ENCODE peak calls at places on chromosomes 3 and 15, in nine cellular contexts. S is transverse colon; J is CD4-positive, CD25-positive, alpha-beta regulatory T cell; T is cardiac fibroblast; W is ovary; O is fibroblast of lung; M is cardiac muscle cell; H is GM12865; G is AG04450. V is an unnamed sample.

GRCh38 chr15:71781179-71781964 is 29.0 kb upstream of the NR2E3 start:
- DNase-seq in S (no peak), J (no peak), T (no peak), W (no peak), O (no peak), M (no peak), H (peak), G (no peak), V (no peak)

GRCh38 chr3:129226374-129226773 is 23.0 kb upstream of the COPG1 start:
- DNase-seq in S (peak), J (peak), T (peak), W (peak), O (peak), M (peak), H (no peak), G (no peak), V (peak)

GRCh38 chr15:43872416-43873020 is 45.7 kb downstream of the WDR76 start:
- DNase-seq in S (peak), J (peak), T (peak), W (peak), O (peak), M (peak), H (peak), G (peak), V (no peak)

GRCh38 chr3:81072591-81072990 is 688.9 kb downstream of the GBE1 start:
- DNase-seq in S (no peak), J (no peak), T (no peak), W (no peak), O (no peak), M (no peak), H (no peak), G (no peak), V (no peak)

GRCh38 chr3:4995500-4996053 is 16.3 kb downstream of the BHLHE40 start:
- DNase-seq in S (no peak), J (no peak), T (peak), W (no peak), O (peak), M (peak), H (no peak), G (no peak), V (no peak)

GRCh38 chr3:124557433-124558232 is 172.6 kb upstream of the UMPS start:
- DNase-seq in S (peak), J (no peak), T (peak), W (no peak), O (peak), M (peak), H (no peak), G (peak), V (no peak)

GRCh38 chr3:155391583-155391982 is 98.1 kb upstream of the STRIT1 start:
- DNase-seq in S (peak), J (no peak), T (peak), W (no peak), O (peak), M (peak), H (no peak), G (no peak), V (no peak)

GRCh38 chr3:95438274-95438673 is 1375.4 kb downstream of the NSUN3 start:
- DNase-seq in S (no peak), J (no peak), T (no peak), W (no peak), O (no peak), M (no peak), H (no peak), G (no peak), V (no peak)

GRCh38 chr3:50378757-50379156 is 19.4 kb upstream of the TMEM115 start:
- DNase-seq in S (no peak), J (no peak), T (no peak), W (no peak), O (no peak), M (no peak), H (no peak), G (no peak), V (no peak)

GRCh38 chr15:29226431-29227216 is 43.0 kb downstream of the NSMCE3 start:
- DNase-seq in S (no peak), J (no peak), T (no peak), W (no peak), O (no peak), M (no peak), H (no peak), G (no peak), V (no peak)

GRCh38 chr15:62125763-62126162 is 39.3 kb downstream of the C2CD4B start:
- DNase-seq in S (peak), J (no peak), T (peak), W (no peak), O (peak), M (peak), H (peak), G (no peak), V (no peak)

GRCh38 chr15:31974855-31975421 is 55.4 kb upstream of the CHRNA7 start:
- DNase-seq in S (peak), J (peak), T (peak), W (no peak), O (peak), M (peak), H (peak), G (no peak), V (peak)

GRCh38 chr15:78315686-78316085 is 16.3 kb upstream of the SKIC8 start:
- DNase-seq in S (peak), J (no peak), T (peak), W (no peak), O (no peak), M (no peak), H (peak), G (no peak), V (no peak)

GRCh38 chr15:71627604-71628003 is 182.8 kb upstream of the NR2E3 start:
- DNase-seq in S (no peak), J (no peak), T (no peak), W (no peak), O (no peak), M (no peak), H (no peak), G (no peak), V (no peak)

GRCh38 chr3:157637866-157638265 is 134.7 kb upstream of the VEPH1 start:
- DNase-seq in S (no peak), J (no peak), T (no peak), W (no peak), O (no peak), M (no peak), H (no peak), G (no peak), V (no peak)

GRCh38 chr3:184042617-184043016 is 10.2 kb upstream of the HTR3C start:
- DNase-seq in S (no peak), J (no peak), T (no peak), W (no peak), O (no peak), M (no peak), H (no peak), G (no peak), V (no peak)

GRCh38 chr15:50128266-50128665 is 9.2 kb upstream of the ATP8B4 start:
- DNase-seq in S (peak), J (no peak), T (no peak), W (peak), O (no peak), M (no peak), H (no peak), G (no peak), V (no peak)

GRCh38 chr3:184362668-184363540 is 1.4 kb downstream of the POLR2H start:
- DNase-seq in S (peak), J (peak), T (peak), W (peak), O (peak), M (peak), H (peak), G (peak), V (peak)

GRCh38 chr3:120858501-120858900 is 49.5 kb upstream of the STXBP5L start:
- DNase-seq in S (no peak), J (no peak), T (peak), W (no peak), O (no peak), M (no peak), H (no peak), G (no peak), V (no peak)

GRCh38 chr3:111979689-111980025 is 831 bp downstream of the ABHD10 start:
- DNase-seq in S (no peak), J (no peak), T (no peak), W (no peak), O (no peak), M (no peak), H (no peak), G (no peak), V (no peak)

GRCh38 chr3:128319107-128319506 is 147.6 kb downstream of the DNAJB8 start:
- DNase-seq in S (no peak), J (no peak), T (no peak), W (peak), O (no peak), M (no peak), H (no peak), G (no peak), V (no peak)

GRCh38 chr15:67543348-67543718 is 830 bp downstream of the MAP2K5 start:
- DNase-seq in S (peak), J (no peak), T (peak), W (no peak), O (no peak), M (no peak), H (peak), G (no peak), V (no peak)

GRCh38 chr3:107588217-107588616 is 65.5 kb downstream of the BBX start:
- DNase-seq in S (no peak), J (no peak), T (no peak), W (no peak), O (no peak), M (no peak), H (no peak), G (no peak), V (no peak)

GRCh38 chr3:26247669-26248068 is 374.9 kb upstream of the LRRC3B start:
- DNase-seq in S (no peak), J (no peak), T (no peak), W (no peak), O (no peak), M (no peak), H (no peak), G (no peak), V (no peak)
- H3K4me3 ChIP-seq in S (no peak), J (no peak), T (no peak), W (no peak), O (no peak), M (no peak), H (no peak), G (no peak), V (no peak)

DNA sequence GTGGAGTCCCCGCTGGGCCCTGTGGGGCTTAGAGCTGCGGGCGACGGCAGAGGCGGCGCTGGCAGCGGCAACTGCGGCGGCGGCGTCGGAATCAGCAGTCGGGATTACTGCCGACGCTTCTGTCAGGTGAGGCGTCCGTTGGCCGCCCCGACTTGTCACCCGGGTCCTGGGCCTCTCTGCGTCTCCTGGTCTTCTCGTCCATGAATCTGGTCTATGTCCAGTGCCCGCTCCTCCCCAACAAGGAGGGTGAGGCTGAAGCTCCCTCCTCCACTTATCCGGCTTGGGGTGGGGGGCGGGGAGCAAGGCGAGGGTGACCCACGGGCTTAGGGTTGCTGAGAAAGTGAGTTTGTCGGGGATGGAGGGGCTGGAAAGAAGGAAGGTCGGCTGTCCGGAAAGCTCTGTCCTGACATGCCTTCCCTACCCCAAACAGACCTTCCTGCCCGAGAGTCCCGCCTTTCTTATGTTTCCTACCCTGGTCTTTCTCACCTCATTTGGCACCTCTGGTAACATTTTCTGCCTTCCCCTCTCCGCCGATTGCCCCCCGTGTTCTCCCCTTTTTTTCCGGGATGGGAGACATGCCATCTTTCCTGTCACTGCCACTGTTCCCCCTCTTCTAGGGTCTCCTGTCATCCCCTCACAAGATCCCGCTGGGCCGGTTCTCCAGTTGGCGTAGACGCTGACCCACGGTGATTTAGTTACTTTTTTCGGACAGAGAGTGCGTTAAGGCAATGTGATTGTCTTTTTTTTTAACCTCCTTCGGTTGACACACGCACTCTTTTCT is 515 bp downstream of the ZNF654 start:
- DNase-seq in S (peak), J (no peak), T (no peak), W (peak), O (no peak), M (no peak), H (no peak), G (no peak), V (no peak)
- H3K4me3 ChIP-seq in S (peak), J (peak), T (peak), W (peak), O (peak), M (peak), H (peak), G (peak), V (peak)

DNA sequence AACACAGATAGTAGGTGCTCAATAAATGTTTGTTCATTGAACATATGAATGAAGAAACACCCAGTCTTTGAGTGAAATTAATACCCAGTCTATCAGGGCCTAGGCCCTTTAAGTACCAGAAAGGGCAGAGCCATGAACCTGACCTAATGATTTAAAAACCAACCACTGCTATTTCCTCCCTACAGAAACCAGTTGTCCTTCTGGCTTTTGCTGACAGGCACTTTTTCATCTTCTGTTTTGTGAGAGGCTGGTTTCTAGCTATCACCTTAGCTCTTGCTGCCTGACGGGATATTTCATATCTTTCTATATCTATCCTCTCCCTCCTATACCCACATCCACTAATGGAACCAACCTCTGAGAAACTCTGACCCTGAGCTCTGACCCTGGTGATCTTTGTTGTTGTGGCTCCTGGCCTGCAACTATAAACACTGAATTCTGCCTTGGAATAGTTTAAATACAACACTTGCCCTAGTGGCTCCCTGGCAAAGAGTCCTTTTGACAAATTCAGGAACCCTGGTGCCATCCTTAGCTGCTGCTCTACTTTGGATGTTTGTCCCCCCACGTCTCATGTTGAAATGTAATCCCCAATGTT is 4.1 kb upstream of the AHSG start:
- DNase-seq in S (no peak), J (no peak), T (no peak), W (no peak), O (no peak), M (no peak), H (no peak), G (no peak), V (no peak)
- H3K4me3 ChIP-seq in S (no peak), J (no peak), T (no peak), W (no peak), O (no peak), M (no peak), H (no peak), G (no peak), V (no peak)

DNA sequence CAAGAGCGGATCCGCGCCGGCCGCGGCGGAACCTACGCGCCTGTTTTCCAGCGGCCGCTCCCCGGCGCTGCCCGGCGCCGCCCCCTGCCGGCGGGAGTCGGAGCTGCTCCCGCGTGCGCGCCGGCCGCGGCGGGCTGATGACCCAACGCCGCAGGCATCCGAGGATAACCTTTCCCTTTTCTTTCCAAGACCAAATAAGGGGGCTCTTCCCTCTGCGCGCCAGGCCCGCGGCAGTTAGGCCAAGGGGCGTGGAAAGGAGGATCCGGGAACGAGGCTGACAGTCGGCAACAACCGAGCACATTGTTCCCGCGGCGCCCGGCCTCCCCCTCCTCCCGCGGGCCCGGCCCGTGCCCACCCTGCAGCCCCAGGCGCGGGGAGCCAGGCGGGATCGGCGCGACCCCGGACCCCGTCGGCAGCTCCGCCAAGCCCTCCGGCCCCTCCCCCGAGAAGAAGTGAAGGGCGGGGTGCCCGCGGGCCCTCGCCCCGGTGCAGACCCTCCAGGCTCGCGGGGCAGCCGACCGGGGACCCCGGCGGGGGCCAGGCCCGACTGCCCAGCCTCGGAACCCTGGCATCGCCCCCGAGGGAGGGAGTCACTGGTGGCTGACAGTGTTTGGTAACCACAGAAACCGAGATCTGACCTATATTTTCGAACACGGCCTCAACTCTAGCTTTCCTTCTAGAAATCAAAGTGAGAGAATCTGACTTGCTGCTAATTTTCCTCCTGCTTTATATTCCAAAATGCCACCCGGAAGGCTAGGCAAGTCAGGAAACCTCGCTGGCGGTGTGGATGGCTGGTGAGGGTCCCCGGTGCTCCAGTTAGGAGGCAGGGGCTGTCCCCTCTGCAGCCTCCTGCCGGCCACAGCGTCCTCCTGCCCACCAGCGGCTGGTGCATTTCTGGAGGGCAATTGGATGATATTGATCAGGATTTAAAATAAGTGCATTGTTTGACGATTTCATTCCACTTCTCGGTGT is 45.6 kb upstream of the SYNM start:
- DNase-seq in S (peak), J (peak), T (peak), W (peak), O (peak), M (peak), H (peak), G (peak), V (peak)
- H3K4me3 ChIP-seq in S (peak), J (peak), T (peak), W (peak), O (peak), M (peak), H (peak), G (peak), V (peak)

GRCh38 chr3:194224937-194225422 is 89.0 kb downstream of the HES1 start:
- DNase-seq in S (no peak), J (no peak), T (no peak), W (no peak), O (no peak), M (no peak), H (no peak), G (no peak), V (no peak)

GRCh38 chr3:194223951-194224350 is 88.0 kb downstream of the HES1 start:
- DNase-seq in S (no peak), J (no peak), T (no peak), W (no peak), O (no peak), M (no peak), H (no peak), G (no peak), V (no peak)

GRCh38 chr3:194220776-194221735 is 85.1 kb downstream of the HES1 start:
- DNase-seq in S (no peak), J (no peak), T (no peak), W (no peak), O (no peak), M (no peak), H (no peak), G (no peak), V (no peak)

GRCh38 chr3:194225988-194226663 is 90.2 kb downstream of the HES1 start:
- DNase-seq in S (no peak), J (no peak), T (no peak), W (no peak), O (no peak), M (no peak), H (no peak), G (no peak), V (no peak)

DNA sequence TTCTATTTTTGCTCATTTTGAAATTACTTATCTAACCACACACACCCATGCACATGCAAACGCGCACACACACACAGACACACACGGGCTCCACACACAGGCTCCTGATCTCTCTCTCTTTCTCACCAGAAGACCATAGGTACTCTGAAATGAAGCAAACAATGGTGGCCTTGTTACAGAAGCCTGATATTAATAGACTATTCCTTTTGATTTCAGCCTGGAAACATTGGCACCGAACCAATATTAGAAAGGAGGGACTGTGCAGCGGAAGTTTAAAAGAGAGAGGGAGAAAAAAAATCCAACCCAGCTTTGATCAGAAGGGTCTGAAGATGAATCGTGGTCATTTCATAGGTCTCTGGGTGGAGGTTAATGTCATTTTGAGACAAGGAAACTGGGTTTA is 88.6 kb downstream of the HES1 start:
- DNase-seq in S (no peak), J (no peak), T (peak), W (no peak), O (no peak), M (peak), H (no peak), G (no peak), V (no peak)
- H3K4me3 ChIP-seq in S (no peak), J (no peak), T (no peak), W (no peak), O (no peak), M (no peak), H (no peak), G (no peak), V (no peak)

GRCh38 chr15:79973445-79974180 is 2.6 kb upstream of the BCL2A1 start:
- DNase-seq in S (no peak), J (peak), T (no peak), W (no peak), O (no peak), M (no peak), H (peak), G (no peak), V (no peak)

GRCh38 chr15:79981861-79982455 is 11.0 kb upstream of the BCL2A1 start:
- DNase-seq in S (no peak), J (no peak), T (no peak), W (no peak), O (no peak), M (no peak), H (peak), G (no peak), V (no peak)

GRCh38 chr15:79978260-79978659 is 7.3 kb upstream of the BCL2A1 start:
- DNase-seq in S (no peak), J (no peak), T (no peak), W (no peak), O (no peak), M (no peak), H (peak), G (no peak), V (no peak)

GRCh38 chr15:79978694-79979519 is 7.9 kb upstream of the BCL2A1 start:
- DNase-seq in S (no peak), J (no peak), T (peak), W (no peak), O (peak), M (peak), H (peak), G (peak), V (no peak)

DNA sequence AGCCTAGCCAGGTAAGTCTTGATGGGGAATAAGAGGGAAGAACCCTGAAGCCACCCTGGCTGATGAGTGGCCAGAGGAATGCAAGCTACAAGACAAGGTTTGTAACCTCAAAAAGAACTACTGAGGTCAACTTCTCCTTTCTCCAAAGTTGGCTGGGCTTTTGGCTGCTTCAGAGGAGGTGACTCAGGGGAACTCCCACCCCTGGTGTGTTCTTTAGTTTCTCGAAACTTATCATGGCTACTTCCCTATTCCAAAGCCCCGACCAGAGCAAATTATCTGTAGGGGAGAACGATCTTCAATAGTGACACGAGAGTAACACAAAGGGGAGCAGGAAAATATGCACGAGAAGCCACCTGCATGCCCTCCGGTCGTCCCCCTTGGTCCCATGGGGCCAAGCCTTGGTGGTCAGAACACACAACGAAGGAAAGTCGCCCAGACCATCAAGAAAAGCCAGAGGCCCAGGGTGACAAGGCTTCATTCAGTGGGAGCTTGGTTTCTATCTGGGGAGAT is 6.5 kb upstream of the BCL2A1 start:
- DNase-seq in S (peak), J (no peak), T (no peak), W (no peak), O (no peak), M (no peak), H (peak), G (no peak), V (no peak)
- H3K4me3 ChIP-seq in S (no peak), J (no peak), T (no peak), W (no peak), O (no peak), M (no peak), H (peak), G (no peak), V (no peak)